ENCODE peak calls at places on chromosome 16, in seven cellular contexts. F, H, X, G, J, T and O are unnamed samples.

GRCh38 chr16:4615389-4616046 is 830 bp upstream of the UBALD1 start:
- ATAC-seq in J (peak; percentile 16), F (peak; percentile 25), H (no peak), T (no peak), G (no peak), X (no peak), O (no peak)

GRCh38 chr16:69860233-69861231 is 90.6 kb upstream of the CLEC18A start:
- ATAC-seq in H (no peak), G (no peak), F (no peak), T (no peak), X (no peak), J (no peak), O (no peak)

GRCh38 chr16:57871457-57871856 is 69.2 kb upstream of the KIFC3 start:
- ATAC-seq in J (no peak), H (no peak), X (peak; percentile 30), F (no peak), G (no peak), T (no peak), O (no peak)

GRCh38 chr16:70778901-70779309 is 22.1 kb downstream of the VAC14 start:
- ATAC-seq in G (peak; percentile 94), J (no peak), X (no peak), T (no peak), F (no peak), H (peak; percentile 74), O (peak; percentile 86)

GRCh38 chr16:28826141-28826540 is 3.3 kb downstream of the ATXN2L start:
- ATAC-seq in H (no peak), G (no peak), F (no peak), T (no peak), J (no peak), X (no peak), O (no peak)

GRCh38 chr16:81232740-81233367 is 5.6 kb upstream of the BCO1 start:
- ATAC-seq in J (no peak), G (no peak), X (no peak), T (no peak), H (no peak), F (no peak), O (no peak)

GRCh38 chr16:20611975-20612471 is 35.9 kb upstream of the ACSM2B start:
- ATAC-seq in G (no peak), J (peak; percentile 74), X (no peak), F (no peak), H (peak; percentile 77), T (no peak), O (peak; percentile 42)

GRCh38 chr16:2195316-2196161 is 866 bp downstream of the CASKIN1 start:
- ATAC-seq in H (no peak), J (peak; percentile 14), G (peak; percentile 21), T (peak; percentile 11), F (peak; percentile 6), X (no peak), O (no peak)

GRCh38 chr16:212999-213398 is 16.2 kb downstream of the LUC7L start:
- ATAC-seq in G (no peak), J (no peak), X (no peak), T (no peak), F (no peak), H (peak; percentile 30), O (no peak)

GRCh38 chr16:53817117-53817516 is 113.2 kb downstream of the FTO start:
- ATAC-seq in F (no peak), H (no peak), J (no peak), G (no peak), T (no peak), X (no peak), O (peak; percentile 68)

GRCh38 chr16:27515874-27516353 is 33.8 kb downstream of the GTF3C1 start:
- ATAC-seq in G (peak; percentile 97), F (peak; percentile 59), T (peak; percentile 42), X (peak; percentile 73), J (peak; percentile 52), H (peak; percentile 50), O (no peak)

GRCh38 chr16:79751785-79752184 is 151.2 kb upstream of the MAF start:
- ATAC-seq in X (no peak), J (no peak), G (no peak), H (peak; percentile 90), T (no peak), F (no peak), O (peak; percentile 69)

GRCh38 chr16:9003322-9003721 is 39.6 kb upstream of the USP7 start:
- ATAC-seq in F (no peak), T (no peak), X (no peak), J (no peak), G (no peak), H (no peak), O (no peak)

GRCh38 chr16:4217246-4218131 is 24.4 kb downstream of the SRL start:
- ATAC-seq in F (no peak), G (peak; percentile 46), X (no peak), H (peak; percentile 85), T (no peak), J (no peak), O (peak; percentile 27)

GRCh38 chr16:89200850-89201466 is 621 bp upstream of the SLC22A31 start:
- ATAC-seq in F (no peak), H (no peak), G (peak; percentile 11), T (no peak), X (no peak), J (no peak), O (peak; percentile 8)

GRCh38 chr16:5428932-5429331 is 331.3 kb upstream of the EEF2KMT start:
- ATAC-seq in F (no peak), G (peak; percentile 95), X (no peak), H (no peak), T (no peak), J (no peak), O (no peak)

GRCh38 chr16:57123969-57124674 is 31.7 kb downstream of the CPNE2 start:
- ATAC-seq in T (no peak), F (no peak), H (no peak), X (no peak), J (no peak), G (no peak), O (no peak)

GRCh38 chr16:56884026-56884582 is 19.1 kb downstream of the SLC12A3 start:
- ATAC-seq in F (no peak), G (no peak), J (no peak), T (no peak), X (no peak), H (no peak), O (no peak)

GRCh38 chr16:50616883-50617629 is 64.1 kb downstream of the SNX20 start:
- ATAC-seq in H (peak; percentile 58), G (no peak), F (no peak), J (peak; percentile 72), X (no peak), T (no peak), O (no peak)

GRCh38 chr16:30095166-30096078 is 591 bp downstream of the YPEL3 start:
- ATAC-seq in G (peak; percentile 0), T (no peak), X (no peak), F (no peak), J (no peak), H (no peak), O (no peak)

GRCh38 chr16:59192551-59193199 is 458.6 kb upstream of the GOT2 start:
- ATAC-seq in J (peak; percentile 92), X (no peak), F (no peak), T (no peak), H (no peak), G (peak; percentile 97), O (no peak)

GRCh38 chr16:78285437-78285917 is 186.0 kb downstream of the WWOX start:
- ATAC-seq in H (no peak), J (no peak), F (no peak), T (no peak), X (no peak), G (no peak), O (no peak)

GRCh38 chr16:68749424-68749823 is 12.3 kb downstream of the CDH1 start:
- ATAC-seq in J (peak; percentile 57), T (no peak), G (peak; percentile 74), H (no peak), X (no peak), F (no peak), O (no peak)

GRCh38 chr16:23944381-23944780 is 108.6 kb downstream of the PRKCB start:
- ATAC-seq in T (no peak), X (no peak), H (no peak), J (no peak), G (no peak), F (no peak), O (no peak)

GRCh38 chr16:82761236-82761635 is 134.5 kb downstream of the CDH13 start:
- ATAC-seq in G (no peak), J (peak; percentile 75), X (no peak), T (no peak), H (peak; percentile 90), F (no peak), O (peak; percentile 66)

GRCh38 chr16:68382296-68382718 is 66.0 kb downstream of the SMPD3 start:
- ATAC-seq in H (no peak), X (peak; percentile 40), F (peak; percentile 49), T (peak; percentile 81), G (peak; percentile 82), J (no peak), O (no peak)

GRCh38 chr16:62876133-62876532 is 839.9 kb upstream of the CDH8 start:
- ATAC-seq in X (no peak), T (no peak), F (no peak), G (no peak), H (peak; percentile 52), J (no peak), O (no peak)

GRCh38 chr16:60304725-60305124 is 1570.6 kb upstream of the GOT2 start:
- ATAC-seq in X (no peak), T (no peak), J (no peak), H (peak; percentile 77), G (no peak), F (no peak), O (no peak)

GRCh38 chr16:89287777-89288576 is 70.5 kb downstream of the ZNF778 start:
- ATAC-seq in H (no peak), X (no peak), T (no peak), G (no peak), F (no peak), J (no peak), O (no peak)

GRCh38 chr16:72098936-72099335 is 5.3 kb downstream of the DHX38 start:
- ATAC-seq in F (no peak), T (no peak), X (no peak), H (peak; percentile 7), G (peak; percentile 69), J (peak; percentile 6), O (no peak)

GRCh38 chr16:74903095-74903494 is 81.8 kb downstream of the WDR59 start:
- ATAC-seq in F (no peak), H (peak; percentile 90), G (no peak), X (no peak), T (no peak), J (peak; percentile 93), O (no peak)

GRCh38 chr16:30953511-30954124 is 3.9 kb upstream of the SETD1A start:
- ATAC-seq in T (no peak), J (no peak), G (peak; percentile 66), X (peak; percentile 23), F (no peak), H (no peak), O (no peak)

GRCh38 chr16:58339452-58339938 is 44.7 kb upstream of the PRSS54 start:
- ATAC-seq in G (peak; percentile 80), H (peak; percentile 59), T (no peak), X (no peak), J (peak; percentile 7), F (no peak), O (no peak)

GRCh38 chr16:50351952-50352351 is 16.8 kb downstream of the BRD7 start:
- ATAC-seq in X (no peak), F (peak; percentile 22), G (no peak), T (no peak), H (no peak), J (no peak), O (no peak)

GRCh38 chr16:70686376-70687171 is 721 bp upstream of the MTSS2 start:
- ATAC-seq in G (peak; percentile 25), H (no peak), T (no peak), F (no peak), X (no peak), J (no peak), O (peak; percentile 0)

GRCh38 chr16:20369452-20370054 is 17.0 kb upstream of the UMOD start:
- ATAC-seq in J (no peak), G (no peak), H (no peak), F (no peak), X (no peak), T (no peak), O (no peak)